ENCODE peak calls at places on chromosomes 5 and 9, in six cellular contexts. O is sigmoid colon, J is lung, N is prostate gland, B is psoas muscle, P is PC-3. D is an unnamed sample. For H3K27me3, the result is how much of the 10 kb centered on the place peaks cover.

GRCh38 chr5:91357012-91357634 is 26.0 kb downstream of the ARRDC3 start:
- DNase-seq in O (no peak), B (no peak), P (no peak), J (no peak), N (no peak), D (no peak)

GRCh38 chr5:77990020-77990419 is 213.9 kb upstream of the TBCA start:
- DNase-seq in N (no peak), B (no peak), P (no peak), O (no peak), J (no peak), D (no peak)

GRCh38 chr9:78463750-78464149 is 166.8 kb downstream of the PSAT1 start:
- DNase-seq in P (no peak), J (no peak), B (no peak), O (no peak), N (no peak), D (no peak)

GRCh38 chr5:15105799-15106393 is 234.3 kb upstream of the ANKH start:
- DNase-seq in N (peak), J (peak), B (no peak), O (no peak), P (peak), D (peak)

GRCh38 chr5:11588803-11589202 is 315.4 kb downstream of the CTNND2 start:
- DNase-seq in P (no peak), J (no peak), N (no peak), B (no peak), O (no peak), D (no peak)

GRCh38 chr9:117409321-117409720 is 5.5 kb downstream of the ASTN2 start:
- DNase-seq in J (no peak), N (no peak), P (no peak), B (no peak), O (no peak), D (no peak)

GRCh38 chr9:22040760-22041159 is 31.7 kb upstream of the CDKN2B start:
- DNase-seq in N (no peak), O (no peak), P (peak), B (no peak), J (no peak), D (no peak)

GRCh38 chr9:68961587-68961986 is 52.3 kb downstream of the PRKACG start:
- DNase-seq in B (no peak), J (no peak), N (no peak), P (no peak), O (no peak), D (no peak)

GRCh38 chr9:7570107-7570720 is 229.4 kb downstream of the DMAC1 start:
- DNase-seq in P (peak), B (peak), O (no peak), N (peak), J (peak), D (peak)

GRCh38 chr5:150412319-150413175 is at the start of gene CD74:
- DNase-seq in N (peak), J (peak), O (peak), B (peak), P (peak), D (no peak)

GRCh38 chr9:38405841-38406240 is 13.3 kb downstream of the ALDH1B1 start:
- DNase-seq in J (no peak), P (no peak), O (no peak), N (no peak), B (no peak), D (no peak)

GRCh38 chr9:123998278-123998925 is 13.2 kb upstream of the LHX2 start:
- DNase-seq in P (no peak), B (no peak), O (no peak), J (no peak), N (no peak), D (no peak)

GRCh38 chr5:146015001-146015400 is 78.6 kb downstream of the SH3RF2 start:
- DNase-seq in P (no peak), O (no peak), J (no peak), N (no peak), B (no peak), D (no peak)

GRCh38 chr5:141496038-141496437 is 7.2 kb downstream of the PCDHGC5 start:
- DNase-seq in N (no peak), O (peak), B (no peak), P (no peak), J (no peak), D (no peak)

GRCh38 chr5:156406023-156406422 is 79.1 kb downstream of the SGCD start:
- DNase-seq in J (no peak), P (no peak), N (no peak), O (no peak), B (no peak), D (no peak)

GRCh38 chr5:139655727-139656271 is 7.7 kb downstream of the CXXC5 start:
- DNase-seq in O (no peak), J (no peak), N (peak), P (no peak), B (peak), D (peak)

GRCh38 chr5:6419340-6419852 is 29.3 kb upstream of the UBE2QL1 start:
- DNase-seq in P (peak), O (no peak), J (no peak), B (no peak), N (no peak), D (no peak)

DNA sequence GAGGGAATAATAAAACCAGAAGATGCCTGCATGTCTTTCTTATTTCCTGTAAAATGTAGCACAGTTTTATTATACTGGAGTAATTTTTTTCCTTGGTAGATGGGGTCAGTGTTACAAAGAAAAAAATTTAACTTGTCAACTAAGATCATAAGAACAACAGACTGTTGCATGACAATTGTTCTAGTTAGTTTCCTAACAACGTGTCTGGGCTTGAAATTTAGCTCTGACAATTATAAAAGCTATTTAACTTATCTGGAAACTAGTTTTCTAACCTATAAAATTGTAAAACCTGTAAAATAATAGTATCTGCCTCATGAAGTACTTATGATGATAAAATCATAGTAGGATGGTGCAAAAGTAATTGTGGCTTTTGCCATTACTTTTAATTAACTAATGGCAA is 4.9 kb downstream of the SHOC1 start:
- DNase-seq in P (no peak), B (no peak), N (no peak), O (no peak), J (no peak), D (no peak)
- H3K27ac ChIP-seq in P (no peak), B (no peak), N (no peak), O (no peak), J (no peak), D (no peak)

GRCh38 chr9:135693265-135693664 is 6.0 kb downstream of the SOHLH1 start:
- DNase-seq in P (peak), O (no peak), B (no peak), J (no peak), N (no peak), D (no peak)
- H3K27me3 ChIP-seq in P (under half), O (under half), B (under half), J (under half), N (under half), D (under half)

DNA sequence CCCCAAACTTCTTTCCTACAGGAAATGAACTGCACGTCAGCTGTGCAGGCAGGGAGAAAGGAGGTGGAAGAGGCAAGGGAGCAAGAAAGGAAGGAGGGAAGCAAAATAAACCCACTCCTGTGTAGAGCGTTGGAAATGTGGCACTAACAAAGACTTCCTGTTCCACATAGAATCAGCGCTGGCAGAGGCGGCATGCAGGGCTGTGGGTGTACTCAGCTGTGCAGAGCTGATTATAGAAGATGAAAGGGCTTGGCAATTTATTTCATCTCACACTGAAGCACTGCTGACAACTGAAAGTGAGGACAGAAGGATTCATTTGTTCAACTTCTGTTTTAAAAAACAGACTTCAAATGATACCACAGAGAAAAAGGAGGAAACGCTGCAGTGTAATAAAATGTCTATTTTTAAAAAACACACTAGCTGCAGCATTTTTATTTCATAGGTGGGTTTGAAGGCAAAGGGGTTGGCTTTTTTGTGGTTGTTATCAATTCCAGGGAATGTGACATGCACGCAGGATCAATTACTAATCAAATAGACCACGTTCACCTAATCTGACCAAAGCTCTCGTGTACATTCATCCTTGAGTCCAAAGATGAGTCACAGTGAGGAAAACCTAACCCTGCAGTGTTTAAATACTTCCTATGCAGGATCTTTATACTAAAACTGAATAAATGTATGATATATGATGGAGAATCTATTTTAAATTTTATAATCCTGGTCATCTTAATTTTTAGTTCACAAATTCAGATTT is 583.5 kb downstream of the ZNF608 start:
- DNase-seq in J (no peak), N (no peak), O (no peak), B (no peak), P (peak), D (no peak)
- H3K27ac ChIP-seq in J (peak), N (no peak), O (no peak), B (no peak), P (no peak), D (no peak)

GRCh38 chr9:135240222-135240621 is 152.8 kb downstream of the OLFM1 start:
- DNase-seq in P (no peak), O (no peak), N (no peak), B (peak), J (peak), D (no peak)
- H3K27me3 ChIP-seq in P (under half), O (under half), N (under half), B (under half), J (under half), D (under half)

GRCh38 chr5:134070648-134070978 is 43.9 kb upstream of the TCF7 start:
- DNase-seq in J (no peak), N (no peak), P (no peak), B (no peak), O (no peak), D (no peak)

GRCh38 chr5:134070979-134071849 is 43.3 kb upstream of the TCF7 start:
- DNase-seq in P (no peak), O (peak), N (no peak), J (no peak), B (no peak), D (no peak)

GRCh38 chr5:134072471-134073220 is 41.8 kb upstream of the TCF7 start:
- DNase-seq in P (no peak), J (no peak), O (no peak), B (no peak), N (no peak), D (peak)

GRCh38 chr5:134071850-134072207 is 42.7 kb upstream of the TCF7 start:
- DNase-seq in O (no peak), J (no peak), B (no peak), N (no peak), P (no peak), D (no peak)

DNA sequence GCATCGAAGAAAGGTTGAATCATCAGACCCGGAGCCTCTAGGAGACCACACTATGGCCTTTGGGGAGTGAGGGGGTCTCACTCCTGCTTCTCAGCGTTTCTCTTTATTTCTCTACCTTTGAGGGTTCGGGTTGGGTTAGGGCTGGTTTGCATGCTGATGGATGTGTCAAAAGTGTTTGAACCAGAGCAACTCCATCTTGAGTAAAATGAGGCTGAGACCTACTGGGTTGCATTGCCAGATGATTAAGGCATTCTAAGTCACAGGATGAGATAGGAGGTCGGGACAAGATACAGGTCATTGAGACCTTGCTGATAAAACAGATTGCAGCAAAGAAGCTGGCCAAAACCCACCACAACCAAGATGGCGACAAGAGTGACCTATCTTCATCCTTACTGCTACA is 44.9 kb upstream of the TCF7 start:
- DNase-seq in N (no peak), P (no peak), O (no peak), J (no peak), B (no peak), D (no peak)
- H3K27ac ChIP-seq in N (no peak), P (no peak), O (no peak), J (no peak), B (no peak), D (no peak)

GRCh38 chr5:525164-525761 is 1.0 kb upstream of the SLC9A3 start:
- DNase-seq in J (no peak), O (no peak), N (no peak), B (no peak), P (no peak), D (no peak)
- H3K27me3 ChIP-seq in J (under half), O (under half), N (under half), B (under half), P (under half), D (half or more)

GRCh38 chr5:127307868-127308267 is 17.3 kb downstream of the MEGF10 start:
- DNase-seq in O (no peak), B (no peak), N (no peak), P (no peak), J (no peak), D (no peak)
- H3K27ac ChIP-seq in O (no peak), B (no peak), N (no peak), P (no peak), J (no peak), D (no peak)

GRCh38 chr5:115430374-115430773 is 114.2 kb downstream of the FEM1C start:
- DNase-seq in B (no peak), O (no peak), N (no peak), P (peak), J (no peak), D (no peak)

GRCh38 chr5:115431116-115431515 is 113.5 kb downstream of the FEM1C start:
- DNase-seq in B (no peak), P (no peak), J (no peak), O (no peak), N (no peak), D (no peak)

GRCh38 chr5:115435065-115435775 is 109.4 kb downstream of the FEM1C start:
- DNase-seq in N (no peak), B (no peak), O (no peak), J (no peak), P (no peak), D (no peak)

GRCh38 chr5:115433918-115434317 is 110.7 kb downstream of the FEM1C start:
- DNase-seq in J (no peak), O (no peak), B (no peak), N (no peak), P (no peak), D (no peak)

GRCh38 chr5:115432691-115433090 is 111.9 kb downstream of the FEM1C start:
- DNase-seq in P (peak), B (no peak), N (no peak), J (no peak), O (no peak), D (no peak)
- H3K27me3 ChIP-seq in P (under half), B (under half), N (under half), J (under half), O (under half), D (under half)

DNA sequence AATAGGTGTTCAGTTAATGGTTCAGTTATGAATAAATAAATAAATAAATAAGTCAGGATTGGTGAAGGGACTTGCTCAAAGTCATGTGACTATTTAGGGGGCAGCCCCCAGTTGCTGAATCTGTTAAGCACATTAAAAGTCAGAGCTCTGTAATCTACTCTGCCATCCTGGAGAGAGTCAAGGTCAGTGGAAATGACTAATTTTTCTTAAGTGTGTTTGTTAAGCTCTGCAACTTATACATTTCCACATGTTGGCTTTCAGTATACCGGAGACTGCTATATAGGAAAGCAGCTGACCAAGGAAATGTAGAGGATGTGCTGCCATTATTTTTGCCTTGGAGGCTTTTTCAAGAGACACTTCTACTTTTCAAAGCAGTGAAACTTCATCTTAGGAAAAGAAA is 57.9 kb downstream of the KIAA1958 start:
- DNase-seq in B (no peak), J (no peak), O (no peak), P (no peak), N (no peak), D (no peak)
- H3K27ac ChIP-seq in B (no peak), J (no peak), O (no peak), P (no peak), N (no peak), D (no peak)